ENCODE peak calls at places on chromosomes 12 and 14, in six cellular contexts. V, W, F, Q, U and I are unnamed samples.

GRCh38 chr12:111457071-111457470 is 51.3 kb downstream of the SH2B3 start:
- DNase-seq in V (no peak), W (no peak), F (no peak), Q (no peak), U (no peak), I (no peak)

GRCh38 chr12:40336573-40337199 is 111.9 kb downstream of the LRRK2 start:
- DNase-seq in V (no peak), W (peak), F (no peak), Q (peak), U (peak), I (peak)

GRCh38 chr14:104917992-104918391 is 6.7 kb upstream of the PLD4 start:
- DNase-seq in V (no peak), W (no peak), F (no peak), Q (no peak), U (no peak), I (no peak)

GRCh38 chr14:55707365-55707804 is 127.4 kb downstream of the KTN1 start:
- DNase-seq in V (no peak), W (peak), F (no peak), Q (peak), U (peak), I (peak)

GRCh38 chr12:124700810-124701594 is 133.6 kb upstream of the NCOR2 start:
- DNase-seq in V (no peak), W (no peak), F (no peak), Q (peak), U (peak), I (peak)

GRCh38 chr12:19021240-19021639 is 108.3 kb upstream of the PLEKHA5 start:
- DNase-seq in V (no peak), W (no peak), F (no peak), Q (no peak), U (no peak), I (no peak)

GRCh38 chr12:119693006-119693405 is 25.1 kb downstream of the PRKAB1 start:
- DNase-seq in V (no peak), W (peak), F (no peak), Q (peak), U (peak), I (peak)

GRCh38 chr12:63323942-63324341 is 172.9 kb upstream of the AVPR1A start:
- DNase-seq in V (no peak), W (no peak), F (no peak), Q (no peak), U (no peak), I (no peak)

GRCh38 chr14:55807059-55807499 is 227.1 kb downstream of the KTN1 start:
- DNase-seq in V (peak), W (peak), F (peak), Q (peak), U (no peak), I (peak)

GRCh38 chr14:98957211-98958047 is 314.6 kb downstream of the BCL11B start:
- DNase-seq in V (no peak), W (peak), F (no peak), Q (no peak), U (peak), I (no peak)